ENCODE peak calls at places on chromosomes 11 and 22, in nine cellular contexts. T is sigmoid colon, J is kidney, M is lung, Z is A549, V is upper lobe of left lung, Y is cardiac fibroblast, Q is body of pancreas, G is fibroblast of pulmonary artery. O is an unnamed sample.
A peak's percentile ranks its signal among the peaks of the same experiment; 100 is the strongest.

GRCh38 chr11:82988936-82989627 is 82.6 kb downstream of the RAB30 start:
- DNase-seq in T (no peak), J (no peak), M (no peak), Z (no peak), V (no peak), Y (no peak), Q (no peak), G (no peak), O (no peak)

GRCh38 chr11:60951909-60952741 is at the start of gene SLC15A3:
- DNase-seq in T (peak; percentile 87), J (peak; percentile 87), M (peak; percentile 77), Z (no peak), V (peak; percentile 87), Y (peak; percentile 51), Q (no peak), G (peak; percentile 42), O (no peak)

GRCh38 chr11:113896156-113896879 is 8.3 kb upstream of the HTR3B start:
- DNase-seq in T (no peak), J (no peak), M (no peak), Z (peak; percentile 22), V (peak; percentile 33), Y (peak; percentile 57), Q (peak; percentile 45), G (peak; percentile 53), O (peak; percentile 35)

GRCh38 chr11:19101803-19102520 is 15.0 kb upstream of the ZDHHC13 start:
- DNase-seq in T (no peak), J (no peak), M (no peak), Z (no peak), V (peak; percentile 44), Y (no peak), Q (no peak), G (no peak), O (no peak)

GRCh38 chr11:10305262-10305963 is 540 bp downstream of the ADM start:
- DNase-seq in T (peak; percentile 75), J (peak; percentile 79), M (no peak), Z (peak; percentile 52), V (peak; percentile 64), Y (peak; percentile 33), Q (peak; percentile 37), G (no peak), O (peak; percentile 32)

GRCh38 chr22:29753808-29754657 is 12.8 kb downstream of the ZMAT5 start:
- DNase-seq in T (no peak), J (no peak), M (no peak), Z (no peak), V (no peak), Y (no peak), Q (no peak), G (no peak), O (no peak)

GRCh38 chr11:83187463-83187862 is 6.0 kb upstream of the ANKRD42 start:
- DNase-seq in T (no peak), J (no peak), M (no peak), Z (no peak), V (no peak), Y (no peak), Q (no peak), G (no peak), O (no peak)

GRCh38 chr22:43827926-43828710 is 16.0 kb upstream of the EFCAB6 start:
- DNase-seq in T (peak; percentile 52), J (peak; percentile 31), M (no peak), Z (peak; percentile 12), V (no peak), Y (no peak), Q (no peak), G (no peak), O (no peak)

GRCh38 chr11:119504366-119504765 is 81.4 kb upstream of the THY1 start:
- DNase-seq in T (no peak), J (no peak), M (no peak), Z (no peak), V (no peak), Y (no peak), Q (no peak), G (no peak), O (no peak)

GRCh38 chr11:68750197-68750987 is 928 bp downstream of the TESMIN start:
- DNase-seq in T (no peak), J (peak; percentile 86), M (no peak), Z (no peak), V (peak; percentile 30), Y (no peak), Q (peak; percentile 18), G (no peak), O (no peak)

GRCh38 chr11:123707606-123708205 is 33.8 kb downstream of the ZNF202 start:
- DNase-seq in T (no peak), J (no peak), M (peak; percentile 34), Z (peak; percentile 60), V (peak; percentile 44), Y (peak; percentile 83), Q (peak; percentile 65), G (peak; percentile 85), O (peak; percentile 63)

GRCh38 chr11:61116426-61117214 is 14.3 kb downstream of the CD5 start:
- DNase-seq in T (no peak), J (no peak), M (no peak), Z (no peak), V (no peak), Y (no peak), Q (no peak), G (no peak), O (no peak)

GRCh38 chr11:1120532-1121342 is 37.0 kb upstream of the MUC5AC start:
- DNase-seq in T (peak; percentile 47), J (peak; percentile 64), M (no peak), Z (no peak), V (peak; percentile 18), Y (no peak), Q (no peak), G (no peak), O (no peak)

GRCh38 chr11:33801821-33802413 is 27.6 kb upstream of the FBXO3 start:
- DNase-seq in T (no peak), J (no peak), M (no peak), Z (peak; percentile 9), V (no peak), Y (peak; percentile 5), Q (no peak), G (no peak), O (no peak)

DNA sequence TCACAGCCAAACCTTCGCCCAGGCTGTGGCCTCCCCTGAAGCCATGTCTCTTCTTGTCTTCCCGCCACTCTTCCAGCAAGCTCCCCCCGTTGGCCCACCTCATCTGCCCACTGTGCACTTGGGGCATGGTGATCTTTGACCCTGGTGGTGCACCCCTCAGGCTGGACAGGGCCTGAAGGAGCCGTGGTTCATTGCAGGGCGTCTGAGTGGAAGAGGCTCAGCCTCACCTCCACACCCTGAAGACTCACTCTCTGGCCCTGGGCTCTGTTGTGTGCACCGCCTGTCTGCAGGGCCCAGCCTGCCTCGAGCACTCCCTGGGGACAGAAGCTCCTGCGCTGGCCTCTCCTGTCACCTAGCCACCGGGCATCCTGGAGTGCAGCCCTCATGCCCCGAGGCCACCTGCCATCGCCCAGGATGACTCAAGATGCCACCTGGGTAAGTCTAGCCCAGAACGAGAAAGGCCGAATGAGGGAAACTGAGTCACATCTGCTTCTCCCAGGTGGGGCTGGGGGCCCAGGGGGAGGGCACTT is 40.8 kb upstream of the PPARA start:
- DNase-seq in T (no peak), J (no peak), M (no peak), Z (no peak), V (no peak), Y (peak; percentile 25), Q (no peak), G (no peak), O (no peak)
- TF ChIP-seq CTCF in T (no peak), J (no peak), M (no peak), Z (no peak), V (no peak), Y (no peak), Q (no peak), G (no peak), O (no peak)

DNA sequence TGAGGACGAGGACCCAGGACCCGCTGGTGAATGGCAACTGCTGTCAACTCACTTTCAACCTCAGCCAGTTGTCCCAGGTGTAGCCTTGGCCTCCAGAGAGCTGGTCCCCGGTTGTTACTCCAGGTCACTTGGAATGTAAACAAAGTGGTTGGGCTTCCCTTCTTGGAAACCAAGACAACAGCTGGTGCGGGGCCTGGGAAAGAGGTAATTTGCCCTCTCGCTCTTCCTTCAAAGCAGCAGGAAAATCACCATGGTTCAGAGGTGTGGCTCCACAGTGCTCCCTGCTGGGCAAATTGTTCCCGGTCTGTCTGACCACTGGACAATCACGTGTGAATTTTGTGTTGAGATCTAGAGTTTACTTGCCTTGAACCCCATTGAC is 15.0 kb downstream of the SLC1A2 start:
- DNase-seq in T (no peak), J (no peak), M (peak; percentile 64), Z (peak; percentile 54), V (peak; percentile 61), Y (peak; percentile 56), Q (peak; percentile 91), G (peak; percentile 51), O (peak; percentile 42)
- TF ChIP-seq CTCF in T (peak; percentile 29), J (peak; percentile 44), M (peak; percentile 12), Z (peak; percentile 72), V (peak; percentile 49), Y (peak; percentile 71), Q (peak; percentile 65), G (peak; percentile 60), O (peak; percentile 63)

GRCh38 chr11:8055111-8055835 is 25.7 kb upstream of the TUB start:
- DNase-seq in T (peak; percentile 60), J (no peak), M (no peak), Z (no peak), V (no peak), Y (no peak), Q (no peak), G (no peak), O (no peak)
- TF ChIP-seq CTCF in T (no peak), J (no peak), M (no peak), Z (no peak), V (no peak), Y (peak; percentile 18), Q (no peak), G (peak; percentile 13), O (no peak)

DNA sequence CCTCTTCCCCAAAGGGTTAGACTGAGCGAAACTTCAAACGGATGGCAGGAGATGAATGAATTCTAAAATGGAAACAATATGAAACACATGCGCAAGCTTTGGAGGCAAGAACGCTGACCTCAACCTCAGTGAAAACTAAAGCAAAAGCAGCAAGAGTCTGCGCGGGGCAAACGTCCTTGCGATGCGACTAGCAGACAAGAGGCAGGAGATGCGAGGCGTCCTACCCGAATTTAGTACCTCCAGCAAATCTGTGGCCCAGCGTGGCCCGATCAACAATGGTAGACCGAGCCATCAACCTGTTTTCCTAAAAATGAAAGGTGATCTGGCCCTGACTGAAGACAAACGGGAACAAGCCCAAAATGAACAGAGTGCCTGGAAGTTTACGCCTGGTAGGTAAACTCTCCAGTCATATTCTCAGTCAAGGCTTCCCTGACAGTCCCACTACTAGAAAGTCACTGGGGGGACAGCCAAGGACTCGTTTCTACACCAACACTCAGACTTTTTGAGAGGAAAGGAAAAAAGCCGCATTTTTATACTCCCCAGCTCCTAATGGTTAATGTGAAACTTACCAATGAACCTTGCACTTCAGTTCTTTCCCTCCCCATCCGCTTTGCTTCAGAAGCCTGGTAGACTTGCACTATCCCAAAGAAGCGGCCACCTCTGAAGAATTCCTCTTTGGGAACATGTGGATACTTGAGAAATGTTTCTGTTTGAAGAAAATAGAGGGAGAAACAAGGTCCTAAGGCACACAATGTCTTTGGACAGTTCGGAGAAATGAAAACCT is 11.5 kb downstream of the MMP3 start:
- DNase-seq in T (no peak), J (no peak), M (no peak), Z (no peak), V (no peak), Y (no peak), Q (no peak), G (no peak), O (no peak)
- TF ChIP-seq CTCF in T (no peak), J (no peak), M (no peak), Z (no peak), V (no peak), Y (no peak), Q (no peak), G (no peak), O (no peak)